ENCODE peak calls at places on chromosome 16, in five cellular contexts. J is heart left ventricle, R is GM12865, U is choroid plexus epithelial cell, W is Caco-2. M is an unnamed sample.
A peak's percentile ranks its signal among the peaks of the same experiment; 100 is the strongest.

GRCh38 chr16:66970775-66971725 is 10.0 kb downstream of the CES3 start:
- DNase-seq in W (no peak), U (peak; percentile 67), J (no peak), R (no peak), M (peak; percentile 22)

GRCh38 chr16:49622421-49623402 is 233.2 kb downstream of the ZNF423 start:
- DNase-seq in R (no peak), W (no peak), J (no peak), U (no peak), M (no peak)

GRCh38 chr16:86647561-86647960 is 69.2 kb downstream of the FOXL1 start:
- DNase-seq in U (no peak), J (no peak), R (no peak), W (no peak), M (no peak)

GRCh38 chr16:15777533-15778203 is 79.2 kb downstream of the MYH11 start:
- DNase-seq in W (peak; percentile 65), J (no peak), R (peak; percentile 68), U (peak; percentile 86), M (peak; percentile 62)

GRCh38 chr16:48526058-48526957 is 83.7 kb downstream of the N4BP1 start:
- DNase-seq in U (peak; percentile 39), R (peak; percentile 73), J (no peak), W (peak; percentile 88), M (no peak)

GRCh38 chr16:58032710-58033293 is 7.2 kb downstream of the MMP15 start:
- DNase-seq in U (peak; percentile 26), J (peak; percentile 86), R (no peak), W (no peak), M (no peak)

GRCh38 chr16:57993897-57994296 is 6.6 kb downstream of the ZNF319 start:
- DNase-seq in U (no peak), R (no peak), J (no peak), W (no peak), M (no peak)

GRCh38 chr16:85621698-85622433 is 8.7 kb downstream of the GSE1 start:
- DNase-seq in U (no peak), R (no peak), W (peak; percentile 92), J (no peak), M (no peak)

GRCh38 chr16:325375-326155 is 27.0 kb downstream of the AXIN1 start:
- DNase-seq in W (no peak), J (no peak), U (no peak), R (no peak), M (no peak)

GRCh38 chr16:75311383-75311938 is 60.0 kb upstream of the BCAR1 start:
- DNase-seq in R (no peak), J (no peak), W (no peak), U (peak; percentile 44), M (peak; percentile 68)

GRCh38 chr16:81913222-81913621 is 98.0 kb downstream of the SDR42E1 start:
- DNase-seq in W (no peak), R (no peak), J (no peak), U (no peak), M (no peak)

GRCh38 chr16:87747626-87748025 is 18.2 kb downstream of the KLHDC4 start:
- DNase-seq in R (no peak), J (no peak), W (peak; percentile 40), U (no peak), M (no peak)

GRCh38 chr16:87702325-87702811 is 63.4 kb downstream of the KLHDC4 start:
- DNase-seq in U (peak; percentile 63), W (peak; percentile 53), R (peak; percentile 84), J (no peak), M (peak; percentile 11)

GRCh38 chr16:85211247-85211910 is 99.1 kb upstream of the CIBAR2 start:
- DNase-seq in R (no peak), J (no peak), U (peak; percentile 61), W (no peak), M (peak; percentile 70)

GRCh38 chr16:85611205-85611454 is 2.0 kb upstream of the GSE1 start:
- DNase-seq in J (no peak), R (no peak), U (no peak), W (no peak), M (no peak)

GRCh38 chr16:31700530-31701388 is 172.8 kb upstream of the ZNF267 start:
- DNase-seq in J (peak; percentile 83), W (peak; percentile 93), R (peak; percentile 92), U (peak; percentile 54), M (peak; percentile 25)

GRCh38 chr16:55563797-55564196 is 2.7 kb upstream of the CAPNS2 start:
- DNase-seq in W (no peak), R (no peak), U (no peak), J (no peak), M (no peak)

GRCh38 chr16:50696575-50697420 is 3.4 kb downstream of the NOD2 start:
- DNase-seq in U (peak; percentile 82), W (no peak), R (peak; percentile 92), J (peak; percentile 90), M (peak; percentile 55)

GRCh38 chr16:20271893-20272292 is 55.4 kb downstream of the GP2 start:
- DNase-seq in J (no peak), R (no peak), U (no peak), W (no peak), M (no peak)

GRCh38 chr16:48409839-48410610 is 24.8 kb upstream of the SIAH1 start:
- DNase-seq in U (peak; percentile 96), R (no peak), J (no peak), W (peak; percentile 81), M (peak; percentile 96)

GRCh38 chr16:56956756-56957155 is 5.0 kb upstream of the CETP start:
- DNase-seq in U (no peak), R (no peak), J (no peak), W (no peak), M (no peak)

GRCh38 chr16:49461517-49461951 is 87.9 kb downstream of the C16orf78 start:
- DNase-seq in W (no peak), R (no peak), J (no peak), U (no peak), M (no peak)

GRCh38 chr16:62404857-62405611 is 368.8 kb upstream of the CDH8 start:
- DNase-seq in J (no peak), U (no peak), W (no peak), R (no peak), M (no peak)

GRCh38 chr16:87608400-87608985 is 6.2 kb downstream of the JPH3 start:
- DNase-seq in R (peak; percentile 24), W (peak; percentile 89), U (peak; percentile 73), J (peak; percentile 67), M (peak; percentile 68)

GRCh38 chr16:79885320-79885719 is 284.8 kb upstream of the MAF start:
- DNase-seq in R (no peak), W (peak; percentile 14), U (no peak), J (no peak), M (no peak)

GRCh38 chr16:14264560-14264959 is 193.4 kb downstream of the MRTFB start:
- DNase-seq in J (no peak), R (no peak), U (no peak), W (no peak), M (no peak)

GRCh38 chr16:86444274-86445060 is 65.9 kb upstream of the FOXF1 start:
- DNase-seq in U (no peak), R (no peak), J (no peak), W (peak; percentile 29), M (no peak)

GRCh38 chr16:77574867-77575619 is 140.2 kb upstream of the ADAMTS18 start:
- DNase-seq in W (no peak), R (no peak), J (peak; percentile 66), U (peak; percentile 60), M (peak; percentile 66)

GRCh38 chr16:71693168-71693567 is 31.3 kb downstream of the PHLPP2 start:
- DNase-seq in R (no peak), J (no peak), U (no peak), W (no peak), M (no peak)

GRCh38 chr16:30663038-30663437 is 4.8 kb downstream of the FBRS start:
- DNase-seq in R (no peak), J (no peak), W (no peak), U (no peak), M (no peak)

GRCh38 chr16:14148569-14148968 is 77.5 kb downstream of the MRTFB start:
- DNase-seq in J (no peak), R (no peak), U (no peak), W (no peak), M (no peak)

GRCh38 chr16:67339453-67339852 is 12.8 kb downstream of the LRRC36 start:
- DNase-seq in R (peak; percentile 26), W (peak; percentile 38), U (peak; percentile 73), J (no peak), M (peak; percentile 70)

GRCh38 chr16:57994778-57995177 is 5.7 kb downstream of the ZNF319 start:
- DNase-seq in U (peak; percentile 61), J (peak; percentile 76), R (peak; percentile 66), W (peak; percentile 77), M (peak; percentile 11)

GRCh38 chr16:72847187-72848044 is 200.5 kb downstream of the ZFHX3 start:
- DNase-seq in R (peak; percentile 64), U (peak; percentile 57), J (no peak), W (peak; percentile 51), M (peak; percentile 27)

GRCh38 chr16:22425036-22425801 is 50.8 kb upstream of the CDR2 start:
- DNase-seq in R (no peak), U (no peak), J (peak; percentile 44), W (no peak), M (peak; percentile 60)

GRCh38 chr16:47046726-47047602 is 73.5 kb upstream of the DNAJA2 start:
- DNase-seq in R (peak; percentile 50), U (no peak), W (no peak), J (no peak), M (no peak)

GRCh38 chr16:47043970-47044684 is 70.7 kb upstream of the DNAJA2 start:
- DNase-seq in W (no peak), U (no peak), J (peak; percentile 46), R (no peak), M (peak; percentile 4)

GRCh38 chr16:47045459-47045858 is 72.0 kb upstream of the DNAJA2 start:
- DNase-seq in J (no peak), R (no peak), W (no peak), U (no peak), M (peak; percentile 25)

GRCh38 chr16:47043200-47043599 is 69.7 kb upstream of the DNAJA2 start:
- DNase-seq in R (no peak), W (no peak), J (no peak), U (no peak), M (no peak)

DNA sequence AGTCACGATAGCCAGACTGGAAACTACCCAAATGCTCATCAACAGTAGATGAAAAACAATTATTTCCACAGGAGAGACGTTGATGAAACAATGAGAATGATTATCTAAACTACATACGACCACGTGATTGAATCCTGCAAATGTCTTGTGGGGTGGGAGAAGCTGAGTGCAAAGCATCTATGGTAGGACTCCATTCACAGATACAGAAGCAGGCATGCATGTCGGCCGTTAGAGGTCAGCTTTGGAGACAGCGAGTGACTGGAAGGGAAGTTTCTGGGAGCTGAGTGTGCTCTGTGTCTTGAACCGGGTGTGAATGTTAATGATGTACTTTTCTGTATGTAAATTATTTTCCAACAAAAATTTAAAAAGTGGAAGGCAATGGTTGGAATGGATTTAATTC is 71.5 kb upstream of the DNAJA2 start:
- DNase-seq in J (no peak), W (no peak), R (no peak), U (peak; percentile 28), M (peak; percentile 28)
- TF ChIP-seq CTCF in J (no peak), W (no peak), R (no peak), U (peak; percentile 14), M (peak; percentile 25)

GRCh38 chr16:27317320-27317719 is 3.5 kb downstream of the IL4R start:
- DNase-seq in R (no peak), J (no peak), U (no peak), W (no peak), M (no peak)
- H3K4me3 ChIP-seq in R (no peak overlapping the region), J (no peak overlapping the region), U (no peak overlapping the region), W (no peak overlapping the region), M (no peak overlapping the region)

GRCh38 chr16:4987580-4988374 is 29.6 kb downstream of the SEC14L5 start:
- DNase-seq in W (peak; percentile 13), U (no peak), J (no peak), R (no peak), M (no peak)
- TF ChIP-seq CTCF in W (no peak), U (no peak), J (no peak), R (no peak), M (no peak)

GRCh38 chr16:10620120-10620519 is 39.7 kb upstream of the EMP2 start:
- DNase-seq in R (no peak), J (no peak), W (no peak), U (no peak), M (no peak)
- H3K4me3 ChIP-seq in R (no peak overlapping the region), J (no peak overlapping the region), W (no peak overlapping the region), U (no peak overlapping the region), M (no peak overlapping the region)

M was measured in fibroblast of the aortic adventitia.